ENCODE peak calls at places on chromosomes 6 and 20, in ten cellular contexts. J is memory B cell, W is EL, D is tibial nerve, F is fibroblast of lung, H is thoracic aorta, Z is heart right ventricle, U is amniotic stem cell, R is lung microvascular endothelial cell, L is RPMI7951. X is an unnamed sample.

GRCh38 chr6:104728444-104728843 is 131.3 kb downstream of the HACE1 start:
- DNase-seq in J (no peak), W (peak), D (no peak), F (peak), H (no peak), Z (no peak), U (no peak), R (peak), L (no peak), X (peak)

GRCh38 chr6:101120747-101121146 is 239.6 kb upstream of the ASCC3 start:
- DNase-seq in J (no peak), W (no peak), D (no peak), F (no peak), H (no peak), Z (no peak), U (no peak), R (no peak), L (no peak), X (no peak)

GRCh38 chr20:31721408-31722332 is 998 bp downstream of the BCL2L1 start:
- DNase-seq in J (no peak), W (no peak), D (no peak), F (no peak), H (no peak), Z (no peak), U (no peak), R (no peak), L (no peak), X (no peak)

GRCh38 chr20:50724851-50725721 is 6.3 kb upstream of the PARD6B start:
- DNase-seq in J (no peak), W (peak), D (peak), F (peak), H (peak), Z (peak), U (peak), R (no peak), L (peak), X (peak)

GRCh38 chr6:29504961-29505360 is 17.2 kb upstream of the MAS1L start:
- DNase-seq in J (no peak), W (no peak), D (no peak), F (no peak), H (no peak), Z (no peak), U (no peak), R (no peak), L (no peak), X (no peak)

GRCh38 chr6:9523462-9523861 is 891.4 kb downstream of the TFAP2A start:
- DNase-seq in J (no peak), W (peak), D (no peak), F (peak), H (no peak), Z (no peak), U (peak), R (no peak), L (peak), X (no peak)

GRCh38 chr6:90484903-90485302 is 102.0 kb downstream of the MAP3K7 start:
- DNase-seq in J (no peak), W (no peak), D (no peak), F (no peak), H (no peak), Z (no peak), U (no peak), R (no peak), L (peak), X (peak)

GRCh38 chr20:51121901-51122412 is 99.0 kb upstream of the KCNG1 start:
- DNase-seq in J (no peak), W (peak), D (no peak), F (peak), H (no peak), Z (no peak), U (no peak), R (no peak), L (no peak), X (no peak)

GRCh38 chr20:19832875-19833274 is 74.8 kb downstream of the RIN2 start:
- DNase-seq in J (no peak), W (no peak), D (no peak), F (no peak), H (no peak), Z (no peak), U (no peak), R (no peak), L (no peak), X (peak)

GRCh38 chr20:17518339-17519052 is 12.7 kb downstream of the BFSP1 start:
- DNase-seq in J (no peak), W (peak), D (no peak), F (no peak), H (no peak), Z (no peak), U (no peak), R (no peak), L (peak), X (no peak)

GRCh38 chr20:50380697-50381040 is 129.5 kb upstream of the PTPN1 start:
- DNase-seq in J (no peak), W (no peak), D (no peak), F (peak), H (no peak), Z (no peak), U (peak), R (peak), L (peak), X (peak)

GRCh38 chr20:36128463-36129176 is 25.9 kb upstream of the EPB41L1 start:
- DNase-seq in J (no peak), W (peak), D (peak), F (peak), H (no peak), Z (no peak), U (no peak), R (no peak), L (peak), X (no peak)

GRCh38 chr6:43263314-43264178 is 20.3 kb downstream of the TTBK1 start:
- DNase-seq in J (peak), W (peak), D (no peak), F (peak), H (peak), Z (peak), U (peak), R (peak), L (peak), X (peak)

GRCh38 chr6:83221886-83222479 is 28.8 kb downstream of the RWDD2A start:
- DNase-seq in J (no peak), W (peak), D (no peak), F (peak), H (no peak), Z (no peak), U (no peak), R (peak), L (peak), X (peak)

X was measured in A673.